ENCODE peak calls at places on chromosomes 13 and 19, in five cellular contexts. V is IMR-90; M is Peyer's patch; O is CD8-positive, alpha-beta memory T cell; U is cardiac muscle cell. A is an unnamed sample. For H3K27me3 and H3K4me1, the result is how much of the 10 kb centered on the place peaks cover.

GRCh38 chr19:9126900-9127405 is at the start of gene OR7G3:
- DNase-seq in V (no peak), M (no peak), O (no peak), U (no peak), A (no peak)

GRCh38 chr13:27493981-27494380 is 43.6 kb upstream of the MTIF3 start:
- DNase-seq in V (no peak), M (no peak), O (no peak), U (peak), A (no peak)

GRCh38 chr19:1000095-1000494 is at the start of gene GRIN3B:
- DNase-seq in V (peak), M (peak), O (peak), U (peak), A (peak)

GRCh38 chr19:41887711-41888382 is 4.9 kb downstream of the ARHGEF1 start:
- DNase-seq in V (peak), M (peak), O (peak), U (peak), A (peak)

GRCh38 chr19:1362385-1363257 is 21.1 kb upstream of the NDUFS7 start:
- DNase-seq in V (no peak), M (no peak), O (no peak), U (no peak), A (no peak)

GRCh38 chr13:44364019-44364418 is 9.6 kb upstream of the SERP2 start:
- DNase-seq in V (no peak), M (no peak), O (no peak), U (no peak), A (no peak)

GRCh38 chr19:4233282-4233853 is 4.0 kb downstream of the EBI3 start:
- DNase-seq in V (peak), M (peak), O (peak), U (peak), A (peak)

GRCh38 chr13:44299142-44299541 is 74.5 kb upstream of the SERP2 start:
- DNase-seq in V (peak), M (no peak), O (no peak), U (no peak), A (no peak)

GRCh38 chr19:56840452-56841193 is at the start of the genes PEG3 and ZIM2:
- DNase-seq in V (no peak), M (no peak), O (no peak), U (peak), A (no peak)

GRCh38 chr19:6611441-6611852 is 20.5 kb upstream of the CD70 start:
- DNase-seq in V (no peak), M (no peak), O (no peak), U (peak), A (no peak)

GRCh38 chr19:7494416-7495098 is 5.7 kb upstream of the PEX11G start:
- DNase-seq in V (no peak), M (no peak), O (no peak), U (peak), A (no peak)

GRCh38 chr13:30376426-30377311 is 45.6 kb upstream of the UBE2L5 start:
- DNase-seq in V (no peak), M (peak), O (peak), U (no peak), A (peak)

GRCh38 chr13:101514695-101515275 is 62.3 kb downstream of the ITGBL1 start:
- DNase-seq in V (peak), M (no peak), O (peak), U (peak), A (peak)

GRCh38 chr19:46659151-46660007 is 1.6 kb downstream of the DACT3 start:
- DNase-seq in V (no peak), M (no peak), O (no peak), U (peak), A (peak)

GRCh38 chr13:50691682-50692263 is 151.7 kb downstream of the DLEU7 start:
- DNase-seq in V (no peak), M (no peak), O (no peak), U (no peak), A (no peak)

GRCh38 chr13:44732503-44733098 is 156.5 kb upstream of the TSC22D1 start:
- DNase-seq in V (no peak), M (no peak), O (no peak), U (peak), A (no peak)

GRCh38 chr13:58946274-58946673 is 1217.5 kb downstream of the DIAPH3 start:
- DNase-seq in V (no peak), M (no peak), O (no peak), U (no peak), A (no peak)

GRCh38 chr13:30421093-30422055 is 919 bp upstream of the UBE2L5 start:
- DNase-seq in V (peak), M (peak), O (peak), U (peak), A (peak)

GRCh38 chr19:3499738-3500428 is 591 bp downstream of the DOHH start:
- DNase-seq in V (no peak), M (no peak), O (no peak), U (no peak), A (no peak)

GRCh38 chr13:61486496-61486895 is 70.8 kb upstream of the PCDH20 start:
- DNase-seq in V (no peak), M (no peak), O (no peak), U (no peak), A (no peak)

GRCh38 chr19:47152632-47153031 is 22.0 kb downstream of the SAE1 start:
- DNase-seq in V (peak), M (no peak), O (no peak), U (no peak), A (no peak)

GRCh38 chr13:96025283-96025682 is 27.9 kb downstream of the UGGT2 start:
- DNase-seq in V (no peak), M (no peak), O (no peak), U (peak), A (no peak)

GRCh38 chr19:48719263-48720171 is at the start of gene MAMSTR:
- DNase-seq in V (no peak), M (no peak), O (no peak), U (no peak), A (no peak)

GRCh38 chr19:48722196-48722708 is 2.7 kb upstream of the MAMSTR start:
- DNase-seq in V (no peak), M (no peak), O (no peak), U (no peak), A (no peak)

GRCh38 chr19:48720613-48721296 is 1.2 kb upstream of the MAMSTR start:
- DNase-seq in V (peak), M (peak), O (peak), U (peak), A (peak)

GRCh38 chr19:48718711-48719231 is 754 bp downstream of the MAMSTR start:
- DNase-seq in V (no peak), M (no peak), O (no peak), U (no peak), A (no peak)

GRCh38 chr19:48720251-48720612 is 707 bp upstream of the MAMSTR start:
- DNase-seq in V (no peak), M (no peak), O (no peak), U (no peak), A (no peak)
- H3K27me3 ChIP-seq in V (under half), M (under half), O (under half), U (under half), A (under half)

GRCh38 chr19:45621389-45621788 is 17.8 kb downstream of the EML2 start:
- DNase-seq in V (no peak), M (no peak), O (no peak), U (no peak), A (no peak)

GRCh38 chr19:45616709-45617027 is 14.7 kb upstream of the GPR4 start:
- DNase-seq in V (no peak), M (no peak), O (no peak), U (no peak), A (no peak)

GRCh38 chr19:45621976-45622503 is 17.2 kb downstream of the EML2 start:
- DNase-seq in V (no peak), M (no peak), O (no peak), U (no peak), A (no peak)

GRCh38 chr19:45613926-45614725 is 12.1 kb upstream of the GPR4 start:
- DNase-seq in V (peak), M (peak), O (no peak), U (peak), A (no peak)

GRCh38 chr19:45615795-45616708 is 14.0 kb upstream of the GPR4 start:
- DNase-seq in V (peak), M (peak), O (peak), U (peak), A (peak)
- H3K4me3 ChIP-seq in V (no peak), M (no peak), O (no peak), U (peak), A (no peak)

DNA sequence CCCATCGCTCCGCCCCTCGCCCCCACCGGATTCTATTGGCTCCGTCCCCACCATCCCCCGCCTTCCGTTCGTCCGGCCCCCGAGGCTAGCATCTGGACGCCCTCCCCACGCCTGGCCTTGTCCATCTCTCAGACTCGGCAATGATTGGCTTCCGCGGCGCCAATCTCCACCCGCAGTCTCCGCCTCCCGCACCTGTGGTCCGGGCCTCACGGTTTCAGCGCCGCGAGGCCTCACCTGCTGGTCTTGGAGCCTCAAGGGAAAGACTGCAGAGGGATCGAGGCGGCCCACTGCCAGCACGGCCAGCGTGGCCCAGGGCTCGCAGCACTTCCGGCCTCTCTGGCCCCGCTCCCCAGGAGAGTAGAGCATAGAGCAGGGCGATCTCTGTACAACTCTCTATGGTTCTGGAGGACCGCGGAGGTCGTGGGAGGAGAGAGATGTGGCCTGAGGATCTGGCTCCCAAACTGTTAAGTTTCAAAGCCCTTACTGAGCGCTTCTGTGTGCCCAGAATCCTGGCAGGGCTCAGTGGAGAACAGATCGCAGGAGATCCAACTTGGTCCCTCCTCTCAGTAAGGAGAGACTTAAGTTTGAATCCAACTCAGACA is at the start of gene ERCC1:
- DNase-seq in V (peak), M (peak), O (no peak), U (peak), A (peak)
- H3K4me1 ChIP-seq in V (under half), M (under half), O (under half), U (under half), A (under half)

DNA sequence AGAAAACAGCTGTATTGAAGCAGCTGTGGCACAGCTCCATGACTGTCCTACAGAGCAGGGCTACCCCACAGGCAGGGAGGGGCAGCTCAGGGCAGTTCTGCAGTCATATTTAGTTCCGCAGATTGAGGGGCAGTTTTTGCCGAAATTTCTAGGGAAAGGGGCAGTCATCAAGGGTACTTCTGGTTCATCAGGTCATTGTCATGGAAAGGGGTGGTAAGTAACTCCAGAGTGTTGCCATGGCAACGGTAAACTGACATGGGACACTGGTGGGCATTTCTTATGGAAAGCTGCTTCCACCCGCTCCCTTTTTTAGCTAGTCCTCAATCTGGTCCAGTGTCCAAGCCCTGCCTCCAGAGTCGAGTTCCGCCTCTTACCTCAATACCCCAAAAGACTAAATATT is 702.8 kb downstream of the LIG4 start:
- DNase-seq in V (no peak), M (no peak), O (no peak), U (no peak), A (no peak)
- H3K27me3 ChIP-seq in V (under half), M (under half), O (under half), U (under half), A (under half)

GRCh38 chr13:37870489-37870845 is 895 bp upstream of the TRPC4 start:
- DNase-seq in V (no peak), M (no peak), O (no peak), U (no peak), A (no peak)
- H3K4me3 ChIP-seq in V (peak), M (no peak), O (no peak), U (no peak), A (no peak)

DNA sequence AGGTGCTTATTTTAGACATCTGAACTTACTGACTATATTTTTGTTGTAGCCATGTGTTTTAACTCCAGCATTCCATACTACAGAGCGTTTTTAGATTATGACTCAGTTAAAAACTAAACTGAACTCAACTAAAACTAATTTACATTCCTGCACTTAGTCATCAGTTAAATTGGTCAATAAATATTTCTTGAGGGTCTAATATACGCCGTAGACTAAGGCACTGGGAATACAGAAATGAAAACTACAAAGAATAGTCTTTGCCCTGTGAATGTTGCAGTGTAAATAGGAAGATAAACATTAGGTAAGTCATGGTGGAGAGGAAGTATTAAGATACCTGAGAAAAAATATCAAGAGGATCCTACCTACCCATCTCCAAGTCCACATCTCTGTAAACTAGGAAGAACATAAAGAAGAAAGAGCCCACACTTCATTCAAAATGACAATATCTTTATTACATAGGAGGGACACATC is 52.7 kb downstream of the MBNL2 start:
- DNase-seq in V (peak), M (no peak), O (no peak), U (peak), A (no peak)
- H3K4me1 ChIP-seq in V (under half), M (under half), O (under half), U (under half), A (under half)

A was measured in CD4-positive, alpha-beta memory T cell.